ENCODE peak calls at places on chromosomes 5 and 9, in ten cellular contexts. T is CD4-positive, CD25-positive, alpha-beta regulatory T cell; K is astrocyte of the spinal cord; D is PC-3; Z is AG04450; Y is CD8-positive, alpha-beta T cell; R is tibial artery; W is GM23248; C is body of pancreas; B is SJSA1. N is an unnamed sample.

GRCh38 chr5:116231288-116231687 is 146.5 kb downstream of the COMMD10 start:
- DNase-seq in K (no peak), T (no peak), R (no peak), C (no peak), D (peak), W (no peak), B (no peak), Y (no peak), Z (no peak), N (no peak)

GRCh38 chr9:75455444-75455921 is 367.2 kb downstream of the OSTF1 start:
- DNase-seq in D (no peak), W (peak), R (no peak), K (peak), Y (no peak), C (no peak), Z (no peak), T (no peak), B (no peak), N (no peak)

GRCh38 chr5:160287378-160288051 is 24.8 kb downstream of the CCNJL start:
- DNase-seq in R (no peak), Z (no peak), B (peak), K (peak), T (no peak), C (peak), D (no peak), Y (no peak), W (no peak), N (peak)

GRCh38 chr5:160497897-160498296 is 76.2 kb downstream of the PTTG1 start:
- DNase-seq in D (no peak), W (no peak), T (no peak), K (no peak), Z (no peak), B (no peak), Y (no peak), C (no peak), R (no peak), N (no peak)

GRCh38 chr5:89065919-89066318 is 182.9 kb upstream of the MEF2C start:
- DNase-seq in Y (no peak), Z (no peak), T (peak), C (no peak), K (no peak), W (no peak), R (no peak), D (no peak), B (no peak), N (no peak)

GRCh38 chr5:8458038-8458383 is 589.1 kb downstream of the MTRR start:
- DNase-seq in B (no peak), C (peak), Z (no peak), K (peak), T (no peak), W (peak), Y (no peak), D (no peak), R (no peak), N (no peak)

GRCh38 chr9:129178579-129178909 is 483 bp upstream of the IER5L start:
- DNase-seq in Y (no peak), D (no peak), T (no peak), Z (no peak), W (no peak), K (no peak), C (no peak), R (peak), B (no peak), N (no peak)

GRCh38 chr5:11300736-11301135 is 539.7 kb upstream of the DAP start:
- DNase-seq in B (no peak), R (no peak), W (no peak), K (no peak), Y (no peak), T (no peak), Z (no peak), C (no peak), D (no peak), N (no peak)

GRCh38 chr5:178544166-178544834 is 45.9 kb downstream of the COL23A1 start:
- DNase-seq in W (no peak), Y (no peak), Z (no peak), C (no peak), K (no peak), T (no peak), R (no peak), B (no peak), D (no peak), N (peak)

GRCh38 chr9:133236291-133237071 is 27.4 kb upstream of the OBP2B start:
- DNase-seq in B (no peak), K (no peak), C (no peak), D (no peak), Z (no peak), T (no peak), W (no peak), Y (no peak), R (peak), N (no peak)

GRCh38 chr9:27088981-27089380 is 20.0 kb upstream of the TEK start:
- DNase-seq in Z (peak), Y (no peak), W (peak), T (no peak), K (peak), B (no peak), C (no peak), R (no peak), D (no peak), N (no peak)

GRCh38 chr5:154884424-154884823 is 26.0 kb downstream of the CNOT8 start:
- DNase-seq in Z (no peak), K (no peak), C (no peak), Y (no peak), W (no peak), T (no peak), B (no peak), R (no peak), D (no peak), N (no peak)

GRCh38 chr5:133552925-133553525 is 59.3 kb downstream of the FSTL4 start:
- DNase-seq in C (peak), T (peak), B (peak), R (no peak), K (peak), D (peak), W (peak), Y (peak), Z (no peak), N (no peak)

GRCh38 chr9:136159851-136160250 is 41.2 kb upstream of the TMEM250 start:
- DNase-seq in B (no peak), K (no peak), C (no peak), D (no peak), W (no peak), T (no peak), R (no peak), Z (no peak), Y (no peak), N (no peak)

GRCh38 chr5:132056610-132057497 is 3.6 kb upstream of the IL3 start:
- DNase-seq in Z (no peak), D (no peak), R (peak), T (no peak), B (peak), C (no peak), Y (peak), K (no peak), W (no peak), N (peak)

GRCh38 chr5:136082390-136083193 is 50.1 kb upstream of the SMAD5 start:
- DNase-seq in Z (peak), R (peak), Y (peak), C (peak), T (peak), D (peak), K (peak), B (peak), W (peak), N (peak)

GRCh38 chr9:69809304-69809863 is 11.2 kb upstream of the CFAP95 start:
- DNase-seq in R (no peak), B (no peak), K (peak), W (peak), Z (no peak), Y (peak), T (peak), D (peak), C (no peak), N (no peak)

GRCh38 chr9:80701061-80701460 is 988.3 kb downstream of the TLE1 start:
- DNase-seq in R (no peak), C (no peak), B (no peak), D (no peak), T (no peak), K (no peak), Z (no peak), W (no peak), Y (no peak), N (no peak)

GRCh38 chr5:139765409-139766217 is 30.0 kb upstream of the PSD2 start:
- DNase-seq in T (peak), C (peak), W (peak), D (peak), Z (no peak), Y (peak), K (peak), R (peak), B (peak), N (peak)

GRCh38 chr5:139088024-139088423 is 110.1 kb downstream of the SIL1 start:
- DNase-seq in W (peak), T (no peak), B (no peak), D (peak), R (no peak), K (peak), Y (no peak), Z (no peak), C (no peak), N (no peak)

GRCh38 chr5:137072376-137073174 is 426.6 kb downstream of the SPOCK1 start:
- DNase-seq in B (no peak), K (no peak), R (no peak), Z (no peak), T (no peak), D (no peak), Y (no peak), C (no peak), W (peak), N (no peak)

GRCh38 chr9:106930477-106930876 is 67.5 kb downstream of the ZNF462 start:
- DNase-seq in Z (no peak), T (no peak), K (no peak), C (no peak), B (no peak), D (no peak), R (no peak), W (no peak), Y (no peak), N (no peak)

GRCh38 chr9:117938086-117938485 is 233.9 kb downstream of the TLR4 start:
- DNase-seq in Y (no peak), W (no peak), B (no peak), Z (no peak), R (no peak), K (no peak), T (no peak), C (no peak), D (no peak), N (no peak)

GRCh38 chr5:38515648-38516047 is 40.8 kb downstream of the LIFR start:
- DNase-seq in B (no peak), D (peak), T (no peak), Z (no peak), W (peak), R (no peak), C (no peak), Y (no peak), K (no peak), N (no peak)

GRCh38 chr9:126783958-126784357 is 20.9 kb upstream of the ZBTB43 start:
- DNase-seq in K (no peak), D (no peak), T (no peak), C (no peak), Z (no peak), B (no peak), Y (no peak), W (no peak), R (no peak), N (no peak)

GRCh38 chr9:77926314-77926959 is 105.2 kb downstream of the GNAQ start:
- DNase-seq in C (no peak), D (peak), B (no peak), K (peak), Y (no peak), R (no peak), Z (no peak), W (peak), T (peak), N (no peak)

GRCh38 chr9:128116104-128117083 is 11.1 kb downstream of the PTGES2 start:
- DNase-seq in R (peak), B (no peak), Z (no peak), D (no peak), C (peak), K (no peak), Y (no peak), W (no peak), T (no peak), N (no peak)

GRCh38 chr9:128114326-128115186 is 13.0 kb downstream of the PTGES2 start:
- DNase-seq in D (no peak), W (no peak), Y (no peak), C (peak), Z (no peak), K (no peak), T (no peak), R (peak), B (no peak), N (peak)

GRCh38 chr9:128117613-128118471 is 9.7 kb downstream of the PTGES2 start:
- DNase-seq in K (peak), C (peak), D (peak), B (peak), Z (peak), W (peak), T (peak), R (peak), Y (peak), N (peak)

GRCh38 chr9:128113526-128114325 is 13.8 kb downstream of the PTGES2 start:
- DNase-seq in R (peak), Z (no peak), C (peak), B (no peak), K (no peak), Y (no peak), T (no peak), W (no peak), D (no peak), N (peak)

DNA sequence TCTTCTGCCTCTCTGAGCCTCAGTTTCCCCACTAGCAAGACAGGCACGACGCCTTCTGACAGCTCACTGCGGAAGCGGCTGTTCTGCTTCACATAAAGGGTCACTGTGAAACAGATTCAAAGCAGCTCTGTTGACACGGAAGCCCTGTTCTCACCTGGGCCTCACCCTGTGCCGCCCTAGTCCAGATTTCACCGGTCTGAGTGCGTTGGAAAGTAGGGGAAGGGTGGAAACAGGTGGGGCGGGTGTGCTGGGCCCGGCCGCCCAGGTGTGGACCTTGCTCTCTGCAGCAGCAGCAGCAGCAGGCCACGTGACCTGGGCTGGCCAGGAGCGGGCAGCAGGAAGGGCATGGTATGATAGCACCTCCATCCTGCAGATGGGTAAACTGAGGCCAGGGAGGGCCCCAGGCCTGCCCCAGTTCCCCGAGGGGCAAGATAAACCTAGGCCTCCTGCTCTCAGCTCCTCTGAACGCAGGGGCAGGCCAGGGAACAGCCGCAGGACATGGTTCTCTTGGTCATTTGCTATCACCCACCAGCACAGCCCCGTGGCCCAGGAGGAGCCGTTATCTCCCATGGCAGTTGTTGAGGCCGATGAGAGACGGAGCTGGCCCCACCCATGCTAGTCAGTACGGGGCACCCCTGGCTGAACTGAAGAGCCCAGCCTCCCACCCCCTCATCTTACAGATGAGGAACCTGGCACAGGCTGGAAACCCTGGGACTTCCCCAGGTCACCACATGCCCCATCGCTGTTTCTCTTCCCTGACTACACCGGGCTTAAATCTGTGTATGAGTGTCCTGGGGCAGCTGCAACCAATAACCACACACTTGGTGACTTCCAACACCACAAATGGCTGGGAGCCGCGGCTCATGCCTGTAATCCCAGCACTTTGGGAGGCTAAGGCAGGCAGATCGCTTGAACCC is 12.1 kb downstream of the PTGES2 start:
- DNase-seq in B (no peak), R (peak), Y (no peak), W (no peak), D (no peak), Z (no peak), C (peak), T (no peak), K (no peak), N (peak)
- H3K4me3 ChIP-seq in B (no peak), R (no peak), Y (no peak), W (no peak), D (no peak), Z (no peak), C (no peak), T (no peak), K (no peak), N (no peak)

DNA sequence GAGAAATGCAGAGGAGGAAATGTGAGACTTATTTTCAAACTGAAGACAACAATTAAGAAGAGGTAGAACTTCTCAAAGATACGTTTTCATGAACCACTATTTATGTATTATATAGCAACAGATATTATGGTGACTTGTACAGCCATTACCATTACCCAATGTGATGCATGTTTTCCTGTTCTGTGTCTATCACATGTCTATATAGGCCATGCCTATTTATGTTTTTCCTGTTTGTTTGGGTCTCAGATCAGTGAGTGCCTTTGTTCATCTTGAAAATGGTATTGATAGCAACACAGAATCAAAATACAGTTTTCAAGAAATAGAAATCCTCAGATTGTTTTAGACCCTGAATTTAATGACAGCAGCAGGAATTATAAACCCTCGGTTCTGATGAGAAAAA is 44.0 kb downstream of the DAPK1 start:
- DNase-seq in B (no peak), Z (no peak), R (no peak), K (no peak), T (no peak), D (no peak), C (no peak), Y (no peak), W (no peak), N (no peak)
- H3K4me3 ChIP-seq in B (no peak), Z (no peak), R (no peak), K (no peak), T (no peak), D (no peak), C (no peak), Y (no peak), W (no peak), N (no peak)

DNA sequence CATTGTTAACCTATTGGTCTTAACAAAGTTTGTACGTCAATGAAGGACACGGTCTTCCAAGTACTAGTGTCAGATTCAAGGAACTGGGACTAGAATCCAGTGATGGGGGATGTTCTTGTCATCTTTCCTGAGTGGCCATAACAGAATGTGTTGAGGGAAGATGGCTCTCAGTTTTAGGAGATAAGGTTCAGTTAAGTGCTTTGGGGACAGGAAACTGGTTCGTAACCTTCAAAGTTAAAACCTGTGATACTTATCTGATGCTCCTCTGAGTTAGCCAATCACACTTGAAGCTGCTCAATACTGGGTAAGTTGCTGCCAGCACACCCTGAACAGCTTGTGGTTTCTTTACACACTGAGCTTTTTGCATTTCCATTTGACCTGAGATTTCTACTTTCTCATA is 64.4 kb downstream of the PIK3R1 start:
- DNase-seq in T (peak), C (no peak), D (no peak), W (no peak), K (no peak), B (no peak), Y (peak), Z (no peak), R (no peak), N (no peak)
- H3K4me3 ChIP-seq in T (peak), C (no peak), D (no peak), W (no peak), K (no peak), B (no peak), Y (peak), Z (no peak), R (no peak), N (no peak)

GRCh38 chr9:96449522-96449843 is 486 bp upstream of the HABP4 start:
- DNase-seq in D (no peak), C (no peak), K (no peak), W (no peak), T (no peak), B (no peak), R (no peak), Z (no peak), Y (no peak), N (no peak)
- H3K4me3 ChIP-seq in D (peak), C (no peak), K (peak), W (peak), T (peak), B (peak), R (peak), Z (peak), Y (peak), N (peak)

GRCh38 chr9:99056876-99057664 is 47.8 kb upstream of the TGFBR1 start:
- DNase-seq in B (no peak), C (no peak), R (no peak), Y (peak), T (peak), K (peak), D (peak), Z (no peak), W (peak), N (no peak)
- H3K4me3 ChIP-seq in B (no peak), C (no peak), R (no peak), Y (peak), T (peak), K (no peak), D (no peak), Z (no peak), W (no peak), N (no peak)

DNA sequence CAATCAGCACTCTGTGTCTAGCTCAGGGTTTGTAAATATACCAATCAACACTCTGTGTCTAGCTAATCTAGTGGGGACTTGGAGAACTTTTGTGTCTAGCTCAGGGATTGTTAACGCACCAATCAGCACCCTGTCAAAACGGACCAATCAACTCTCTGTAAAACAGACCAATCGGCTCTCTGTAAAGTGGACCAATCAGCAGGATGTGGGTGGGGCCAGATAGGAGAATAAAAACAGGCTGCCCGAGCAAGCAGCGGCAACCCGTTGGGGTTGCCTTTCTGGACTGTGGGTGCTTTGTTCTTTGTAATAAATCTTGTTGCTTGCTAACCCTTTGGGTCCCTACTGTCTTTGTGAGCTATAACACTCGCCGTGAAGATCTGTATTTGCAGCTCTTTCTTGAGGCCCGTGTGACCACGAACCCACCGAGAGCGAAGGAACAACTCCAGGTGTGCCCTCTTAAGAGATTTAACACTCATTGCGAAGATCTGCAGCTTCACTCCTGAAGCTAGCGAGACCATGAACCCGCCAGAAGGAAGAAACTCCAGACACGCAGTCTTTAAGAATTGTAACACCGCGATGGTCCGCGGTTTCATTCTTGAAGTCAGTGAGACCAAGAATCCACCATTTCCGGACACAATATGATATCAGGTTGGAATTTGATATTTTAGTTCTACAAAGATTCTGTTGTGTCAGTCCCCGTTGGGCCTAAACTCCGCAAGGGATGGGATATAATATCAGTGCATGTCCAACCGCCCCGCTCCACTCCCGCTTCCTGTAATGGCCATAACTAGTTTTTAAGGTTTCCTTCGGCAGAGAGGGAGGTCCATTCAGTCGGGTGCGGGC is 738 bp upstream of the TRMT10B start:
- DNase-seq in W (no peak), K (no peak), T (no peak), D (no peak), B (no peak), R (no peak), Z (no peak), Y (no peak), C (no peak), N (no peak)
- H3K4me3 ChIP-seq in W (peak), K (peak), T (peak), D (peak), B (peak), R (peak), Z (peak), Y (peak), C (no peak), N (peak)